ENCODE peak calls at places on chromosome 19, in seven cellular contexts. V is OCI-LY7, S is uterus, L is fibroblast of pulmonary artery, J is mucosa of descending colon, T is D721Med, W is esophagus squamous epithelium. M is an unnamed sample.

GRCh38 chr19:13506550-13506878 is 235 bp upstream of the CACNA1A start:
- DNase-seq in W (no peak), S (no peak), T (no peak), L (no peak), V (no peak), J (no peak), M (no peak)

GRCh38 chr19:2345794-2346663 is 14.0 kb upstream of the TMPRSS9 start:
- DNase-seq in T (no peak), V (no peak), S (no peak), L (peak), W (no peak), J (peak), M (peak)

GRCh38 chr19:31145909-31146453 is 203.3 kb downstream of the TSHZ3 start:
- DNase-seq in W (no peak), L (no peak), V (no peak), T (no peak), S (no peak), J (no peak), M (no peak)

GRCh38 chr19:35730326-35730725 is 11.9 kb downstream of the IGFLR1 start:
- DNase-seq in W (no peak), V (no peak), J (no peak), S (no peak), L (no peak), T (no peak), M (no peak)

GRCh38 chr19:21812448-21812847 is 23.5 kb downstream of the ZNF43 start:
- DNase-seq in V (no peak), S (no peak), L (no peak), T (no peak), W (no peak), J (no peak), M (no peak)

GRCh38 chr19:13260883-13261653 is 110.9 kb downstream of the IER2 start:
- DNase-seq in L (peak), V (no peak), S (no peak), T (no peak), W (no peak), J (no peak), M (peak)

GRCh38 chr19:33872445-33873320 is 76.0 kb downstream of the KCTD15 start:
- DNase-seq in L (no peak), J (no peak), T (no peak), V (no peak), W (no peak), S (no peak), M (no peak)

GRCh38 chr19:37572203-37572602 is 22.4 kb downstream of the ZNF571 start:
- DNase-seq in J (no peak), W (no peak), L (peak), V (no peak), T (no peak), S (no peak), M (peak)

GRCh38 chr19:41746593-41747227 is 8.6 kb upstream of the CEACAM6 start:
- DNase-seq in W (no peak), L (peak), J (no peak), V (peak), T (no peak), S (no peak), M (peak)

GRCh38 chr19:48468806-48469055 is 438 bp upstream of the CYTH2 start:
- DNase-seq in T (no peak), V (no peak), W (no peak), L (no peak), J (no peak), S (no peak), M (no peak)

GRCh38 chr19:49114630-49115363 is 627 bp downstream of the LIN7B start:
- DNase-seq in J (peak), W (no peak), V (peak), T (no peak), L (peak), S (peak), M (no peak)

GRCh38 chr19:19956431-19957075 is 55.8 kb downstream of the ZNF93 start:
- DNase-seq in T (no peak), J (no peak), V (no peak), S (no peak), W (no peak), L (no peak), M (no peak)

GRCh38 chr19:2014731-2015610 is 543 bp downstream of the BTBD2 start:
- DNase-seq in T (no peak), L (no peak), W (no peak), V (peak), S (peak), J (peak), M (no peak)

GRCh38 chr19:49224856-49225255 is 67.3 kb downstream of the TRPM4 start:
- DNase-seq in W (no peak), T (peak), L (peak), V (peak), J (peak), S (no peak), M (peak)

GRCh38 chr19:11821474-11821873 is 7.4 kb downstream of the ZNF440 start:
- DNase-seq in J (no peak), T (no peak), W (no peak), L (peak), S (no peak), V (no peak), M (no peak)

GRCh38 chr19:1987197-1988187 is 28.0 kb downstream of the BTBD2 start:
- DNase-seq in S (no peak), J (no peak), T (no peak), W (no peak), V (no peak), L (no peak), M (no peak)

GRCh38 chr19:29676586-29676985 is 11.3 kb downstream of the PLEKHF1 start:
- DNase-seq in T (no peak), V (no peak), W (no peak), L (no peak), J (peak), S (no peak), M (no peak)

GRCh38 chr19:1287622-1288527 is 2.2 kb downstream of the EFNA2 start:
- DNase-seq in J (no peak), L (no peak), W (no peak), S (no peak), V (no peak), T (no peak), M (no peak)

GRCh38 chr19:51272183-51272817 is 21.4 kb downstream of the SIGLECL1 start:
- DNase-seq in W (no peak), T (no peak), J (no peak), L (no peak), S (no peak), V (no peak), M (no peak)

GRCh38 chr19:7257148-7258041 is 36.8 kb downstream of the INSR start:
- DNase-seq in W (no peak), J (no peak), S (peak), T (no peak), L (peak), V (no peak), M (peak)

GRCh38 chr19:588758-589692 is 656 bp upstream of the HCN2 start:
- DNase-seq in L (no peak), J (no peak), V (peak), S (no peak), W (no peak), T (no peak), M (no peak)

GRCh38 chr19:58387338-58388174 is 487 bp downstream of the RPS5 start:
- DNase-seq in V (peak), S (no peak), W (no peak), T (no peak), J (no peak), L (no peak), M (no peak)

GRCh38 chr19:2661615-2662014 is 40.9 kb downstream of the GNG7 start:
- DNase-seq in W (no peak), V (peak), T (no peak), L (no peak), S (no peak), J (no peak), M (no peak)

GRCh38 chr19:48714759-48715261 is 4.7 kb downstream of the MAMSTR start:
- DNase-seq in W (no peak), L (no peak), S (no peak), V (no peak), J (no peak), T (no peak), M (no peak)

GRCh38 chr19:11088508-11089253 is 582 bp upstream of the LDLR start:
- DNase-seq in W (no peak), T (no peak), V (no peak), L (no peak), S (no peak), J (no peak), M (peak)

GRCh38 chr19:21308778-21309177 is 20.4 kb downstream of the ZNF708 start:
- DNase-seq in T (no peak), J (no peak), L (peak), S (no peak), V (no peak), W (no peak), M (no peak)

DNA sequence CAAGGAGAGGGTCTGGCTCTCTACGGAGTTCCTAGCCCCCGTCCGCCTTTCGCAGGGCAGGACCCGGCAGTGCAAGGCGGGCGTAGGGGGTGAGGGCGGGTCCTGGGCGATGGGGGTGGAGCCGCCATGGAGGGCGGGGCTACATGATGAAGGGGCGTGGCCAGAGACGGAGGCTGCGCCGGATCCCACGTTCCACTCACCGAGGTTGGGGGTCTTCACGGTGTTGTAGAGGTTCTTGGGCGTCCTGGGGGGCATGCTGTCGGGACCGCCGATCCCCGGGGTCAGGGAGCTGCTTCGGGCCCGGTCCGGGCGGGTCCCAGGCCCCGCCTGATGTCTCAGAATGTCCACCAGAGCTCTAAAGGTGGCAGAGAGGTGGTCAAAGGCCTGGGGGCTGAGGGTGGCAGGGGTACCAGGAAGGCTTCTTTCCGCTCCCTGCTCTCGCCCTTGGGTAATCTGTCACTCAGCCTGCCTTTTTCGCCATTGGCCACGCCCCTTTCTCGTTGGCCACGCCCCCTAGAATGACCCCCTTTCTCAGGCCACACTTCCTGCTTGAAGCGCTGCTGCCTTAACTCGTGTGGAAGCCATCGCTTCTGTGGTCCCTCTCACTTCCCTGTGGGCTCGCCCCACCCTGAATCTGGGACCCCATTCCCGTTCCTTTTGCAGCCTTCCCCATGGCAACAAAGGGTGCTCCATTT is 2.5 kb downstream of the SHISA7 start:
- DNase-seq in T (no peak), L (no peak), S (no peak), W (no peak), J (no peak), V (no peak), M (no peak)
- TF ChIP-seq CTCF in T (no peak), L (no peak), S (no peak), W (no peak), J (no peak), V (no peak), M (no peak)

GRCh38 chr19:44059229-44059628 is 7.4 kb downstream of the ZNF223 start:
- DNase-seq in T (no peak), W (no peak), S (no peak), L (no peak), J (no peak), V (no peak), M (no peak)

GRCh38 chr19:44051654-44052402 is at the start of gene ZNF223:
- DNase-seq in S (peak), W (peak), V (no peak), L (peak), J (peak), T (peak), M (peak)

GRCh38 chr19:44061038-44061437 is 9.2 kb downstream of the ZNF223 start:
- DNase-seq in L (no peak), J (no peak), W (no peak), S (no peak), V (no peak), T (no peak), M (no peak)

GRCh38 chr19:44050740-44051653 is 839 bp upstream of the ZNF223 start:
- DNase-seq in V (no peak), S (no peak), T (no peak), L (peak), J (peak), W (no peak), M (no peak)

DNA sequence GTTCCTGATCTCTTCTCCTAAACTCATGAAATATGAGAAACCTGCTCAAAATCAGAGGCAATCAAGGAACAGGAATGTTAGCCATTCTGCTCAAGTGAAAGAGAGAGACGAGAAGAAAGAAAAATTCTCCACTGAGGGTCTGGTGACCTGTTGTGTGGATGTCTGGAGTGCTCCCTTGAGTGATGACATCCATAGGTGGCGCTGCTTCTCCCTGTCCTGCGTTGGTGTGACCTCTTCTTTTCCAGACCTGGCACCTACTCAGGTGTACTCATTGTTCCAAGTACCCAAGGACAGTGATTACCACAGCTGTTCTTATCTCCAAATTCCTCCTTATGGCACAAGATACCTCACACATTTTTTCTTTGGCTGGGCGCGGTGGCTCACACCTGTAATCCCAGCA is 4.0 kb downstream of the ZNF223 start:
- DNase-seq in W (no peak), J (no peak), L (no peak), V (no peak), T (no peak), S (no peak), M (no peak)
- TF ChIP-seq CTCF in W (no peak), J (no peak), L (no peak), V (peak), T (no peak), S (no peak), M (no peak)

GRCh38 chr19:40529093-40529954 is 47.3 kb upstream of the SHKBP1 start:
- DNase-seq in J (peak), L (peak), V (peak), W (no peak), S (peak), T (peak), M (peak)
- TF ChIP-seq CTCF in J (peak), L (peak), V (peak), W (peak), S (peak), T (peak), M (peak)

GRCh38 chr19:56191711-56192110 is 5.9 kb downstream of the ZSCAN5B start:
- DNase-seq in T (no peak), W (no peak), V (no peak), J (no peak), L (no peak), S (no peak), M (no peak)

GRCh38 chr19:56191115-56191514 is 6.5 kb downstream of the ZSCAN5B start:
- DNase-seq in J (no peak), L (no peak), S (no peak), T (no peak), W (no peak), V (no peak), M (no peak)

GRCh38 chr19:56193981-56194380 is 3.6 kb downstream of the ZSCAN5B start:
- DNase-seq in W (no peak), S (no peak), T (peak), V (no peak), J (no peak), L (no peak), M (no peak)

DNA sequence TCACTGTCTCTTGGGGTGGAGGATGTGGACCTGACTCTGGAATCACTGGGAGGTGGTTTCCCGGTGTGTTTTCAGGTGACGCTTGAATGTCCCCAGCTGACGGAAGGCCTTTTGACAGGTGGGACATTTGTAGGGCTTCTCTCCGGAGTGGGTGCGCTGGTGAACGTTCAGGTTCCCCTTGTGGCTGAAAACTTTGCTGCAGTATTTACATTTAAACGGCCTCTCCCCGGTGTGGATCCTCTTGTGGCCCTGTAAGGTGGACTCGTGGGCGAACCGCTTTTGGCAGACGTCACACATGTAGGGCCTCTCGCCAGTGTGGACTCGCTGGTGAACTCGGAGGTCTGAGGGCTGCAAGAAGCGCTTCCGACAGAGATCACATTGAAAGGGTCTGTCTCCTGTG is 7.8 kb downstream of the ZSCAN5B start:
- DNase-seq in J (no peak), S (no peak), W (no peak), L (no peak), T (no peak), V (no peak), M (no peak)
- TF ChIP-seq CTCF in J (no peak), S (no peak), W (no peak), L (no peak), T (no peak), V (no peak), M (no peak)

GRCh38 chr19:16470911-16471811 is 609 bp downstream of the EPS15L1 start:
- DNase-seq in S (no peak), L (peak), W (no peak), T (no peak), V (peak), J (peak), M (peak)

GRCh38 chr19:16472992-16473391 is 1.2 kb upstream of the EPS15L1 start:
- DNase-seq in J (no peak), W (no peak), V (no peak), T (no peak), L (no peak), S (no peak), M (no peak)

GRCh38 chr19:16477311-16477710 is 5.5 kb upstream of the EPS15L1 start:
- DNase-seq in S (no peak), J (no peak), T (no peak), L (no peak), W (no peak), V (no peak), M (no peak)

GRCh38 chr19:16473875-16474397 is 2.2 kb upstream of the EPS15L1 start:
- DNase-seq in W (no peak), J (no peak), L (no peak), S (no peak), V (no peak), T (no peak), M (no peak)

DNA sequence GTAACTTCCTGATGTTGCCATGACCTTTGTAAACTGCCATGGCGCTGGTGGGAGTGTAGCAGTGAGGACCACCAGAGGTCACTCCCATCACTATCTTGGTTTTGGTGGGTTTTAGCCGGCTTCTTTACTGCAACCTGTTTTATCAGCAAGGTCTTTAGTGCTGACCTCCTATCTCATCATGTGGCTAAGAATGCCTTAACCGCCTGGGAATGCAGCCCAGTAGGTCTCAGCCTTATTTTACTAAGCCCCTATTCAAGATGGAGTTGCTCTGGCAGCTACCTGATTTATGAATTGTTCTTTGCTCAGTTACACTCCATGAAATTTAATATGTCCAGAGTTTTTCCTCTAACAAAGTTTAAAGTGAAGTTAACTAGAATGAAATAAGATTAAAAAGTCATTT is 4.6 kb upstream of the EPS15L1 start:
- DNase-seq in L (no peak), W (no peak), J (no peak), S (no peak), T (no peak), V (no peak), M (no peak)
- TF ChIP-seq CTCF in L (no peak), W (no peak), J (no peak), S (no peak), T (no peak), V (no peak), M (no peak)

GRCh38 chr19:39531834-39532232 is 819 bp downstream of the EID2B start:
- DNase-seq in T (no peak), V (no peak), L (no peak), J (no peak), S (no peak), W (no peak), M (no peak)

GRCh38 chr19:39532233-39533002 is at the start of gene EID2B:
- DNase-seq in S (peak), J (peak), V (peak), W (peak), L (peak), T (peak), M (peak)

GRCh38 chr19:39533791-39534190 is 1.1 kb upstream of the EID2B start:
- DNase-seq in T (no peak), L (no peak), W (no peak), J (no peak), V (no peak), S (no peak), M (no peak)

DNA sequence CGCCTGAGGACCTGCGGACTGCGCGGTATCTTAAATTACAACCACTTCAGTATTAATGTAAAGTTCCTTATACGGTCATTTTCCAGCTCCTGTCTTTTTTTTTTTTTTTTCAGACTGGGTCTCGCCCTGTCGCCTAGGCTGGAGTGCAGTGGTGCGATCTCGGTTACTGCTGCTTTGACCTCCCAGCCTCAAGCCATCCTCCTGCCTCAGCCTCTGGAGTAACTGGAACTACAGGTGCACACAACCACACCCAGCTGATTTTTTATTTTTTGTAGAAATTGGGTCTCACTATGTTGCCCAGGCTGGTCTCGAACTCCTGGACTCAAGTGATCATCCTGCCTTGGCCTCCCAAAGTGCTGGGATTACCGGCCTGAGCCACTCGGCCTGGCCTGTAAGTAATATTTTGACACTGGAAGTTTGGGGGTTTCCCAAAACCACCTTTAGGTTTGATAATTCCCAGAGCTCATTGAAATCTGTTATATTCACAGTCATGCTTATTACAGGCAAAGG is 406 bp upstream of the EID2B start:
- DNase-seq in S (no peak), L (no peak), W (no peak), V (no peak), J (no peak), T (no peak), M (no peak)
- TF ChIP-seq CTCF in S (no peak), L (no peak), W (no peak), V (peak), J (no peak), T (no peak), M (no peak)

DNA sequence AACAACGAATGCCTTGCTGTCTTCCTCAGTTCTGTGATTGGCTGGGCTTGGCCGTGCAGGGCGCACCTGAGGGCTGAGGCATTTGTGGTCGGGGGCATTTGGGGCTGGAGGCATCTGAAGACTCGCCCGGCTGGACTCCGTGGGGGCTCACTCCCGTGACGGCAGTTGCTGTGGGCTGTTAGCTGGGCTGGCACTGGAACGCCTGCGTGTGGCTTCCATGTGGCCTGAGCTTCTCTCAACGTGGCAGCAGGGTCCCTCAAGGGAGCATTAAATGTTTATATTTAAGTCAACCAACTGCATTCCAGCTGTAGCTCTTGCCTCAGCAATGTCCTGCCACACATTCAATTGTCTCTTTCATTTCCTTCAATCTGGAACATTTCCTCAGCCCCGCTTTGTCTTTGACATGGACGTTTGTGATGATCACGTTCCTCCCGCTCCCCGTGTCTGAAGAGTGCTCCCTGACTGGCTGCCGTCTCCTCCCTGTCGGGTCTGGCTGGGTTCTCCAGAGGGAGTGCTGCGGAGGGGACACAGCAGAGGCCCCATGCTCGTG is 21.0 kb downstream of the CCDC8 start:
- DNase-seq in L (peak), W (no peak), J (peak), T (no peak), S (no peak), V (no peak), M (no peak)
- TF ChIP-seq CTCF in L (no peak), W (no peak), J (no peak), T (no peak), S (no peak), V (no peak), M (no peak)

M was measured in MCF 10A.